ENCODE peak calls at places on chromosomes 16 and 17, in eight cellular contexts. One of them, this sample, is unnamed.

GRCh38 chr17:17897442-17897841 is 60.7 kb upstream of the SREBF1 start:
- DNase-seq in GM12892: no peak
- DNase-seq in CD8-positive, alpha-beta T cell: no peak
- DNase-seq in A673: no peak
- DNase-seq in head of caudate nucleus: no peak
- DNase-seq in cardiac fibroblast: no peak
- DNase-seq in amniotic epithelial cell: no peak
- DNase-seq in fibroblast of mammary gland: no peak
- DNase-seq in this sample: no peak

GRCh38 chr17:83116311-83116771 is 36.9 kb downstream of the METRNL start:
- DNase-seq in GM12892: no peak
- DNase-seq in CD8-positive, alpha-beta T cell: no peak
- DNase-seq in A673: no peak
- DNase-seq in head of caudate nucleus: no peak
- DNase-seq in cardiac fibroblast: no peak
- DNase-seq in amniotic epithelial cell: no peak
- DNase-seq in fibroblast of mammary gland: no peak
- DNase-seq in this sample: no peak

GRCh38 chr17:61200349-61200735 is 199.3 kb upstream of the TBX2 start:
- DNase-seq in GM12892: no peak
- DNase-seq in CD8-positive, alpha-beta T cell: no peak
- DNase-seq in A673: no peak
- DNase-seq in head of caudate nucleus: no peak
- DNase-seq in cardiac fibroblast: peak; percentile 48
- DNase-seq in amniotic epithelial cell: no peak
- DNase-seq in fibroblast of mammary gland: no peak
- DNase-seq in this sample: no peak

GRCh38 chr17:49371178-49371834 is 9.3 kb upstream of the ZNF652 start:
- DNase-seq in GM12892: no peak
- DNase-seq in CD8-positive, alpha-beta T cell: no peak
- DNase-seq in A673: no peak
- DNase-seq in head of caudate nucleus: no peak
- DNase-seq in cardiac fibroblast: no peak
- DNase-seq in amniotic epithelial cell: no peak
- DNase-seq in fibroblast of mammary gland: no peak
- DNase-seq in this sample: no peak

GRCh38 chr17:8188408-8188839 is 1.6 kb downstream of the BORCS6 start:
- DNase-seq in GM12892: no peak
- DNase-seq in CD8-positive, alpha-beta T cell: peak; percentile 44
- DNase-seq in A673: no peak
- DNase-seq in head of caudate nucleus: no peak
- DNase-seq in cardiac fibroblast: no peak
- DNase-seq in amniotic epithelial cell: no peak
- DNase-seq in fibroblast of mammary gland: no peak
- DNase-seq in this sample: no peak

GRCh38 chr17:28946239-28946638 is 5.1 kb downstream of the PHF12 start:
- DNase-seq in GM12892: no peak
- DNase-seq in CD8-positive, alpha-beta T cell: no peak
- DNase-seq in A673: peak; percentile 85
- DNase-seq in head of caudate nucleus: no peak
- DNase-seq in cardiac fibroblast: peak; percentile 93
- DNase-seq in amniotic epithelial cell: peak; percentile 40
- DNase-seq in fibroblast of mammary gland: peak; percentile 90
- DNase-seq in this sample: no peak

GRCh38 chr16:87724490-87725291 is 41.1 kb downstream of the KLHDC4 start:
- DNase-seq in GM12892: no peak
- DNase-seq in CD8-positive, alpha-beta T cell: peak; percentile 53
- DNase-seq in A673: no peak
- DNase-seq in head of caudate nucleus: no peak
- DNase-seq in cardiac fibroblast: no peak
- DNase-seq in amniotic epithelial cell: no peak
- DNase-seq in fibroblast of mammary gland: no peak
- DNase-seq in this sample: no peak

GRCh38 chr17:55758171-55758570 is 7.3 kb downstream of the PCTP start:
- DNase-seq in GM12892: no peak
- DNase-seq in CD8-positive, alpha-beta T cell: no peak
- DNase-seq in A673: no peak
- DNase-seq in head of caudate nucleus: no peak
- DNase-seq in cardiac fibroblast: no peak
- DNase-seq in amniotic epithelial cell: no peak
- DNase-seq in fibroblast of mammary gland: no peak
- DNase-seq in this sample: no peak

This sample was measured in CD4-positive, alpha-beta T cell.